ENCODE peak calls at places on chromosomes 13 and 19, in nine cellular contexts. Z is HCT116, S is GM23338, F is PC-9, W is HepG2, M is neuronal stem cell, V is neural progenitor cell, J is mammary epithelial cell, O is endothelial cell of umbilical vein. N is an unnamed sample.

GRCh38 chr13:27919934-27920676 is at the start of gene PDX1:
- DNase-seq in Z (no peak), S (peak), F (no peak), W (no peak), M (peak), V (peak), J (peak), O (no peak), N (peak)

GRCh38 chr13:106814389-106814903 is 246.5 kb upstream of the ARGLU1 start:
- DNase-seq in Z (no peak), S (no peak), F (no peak), W (no peak), M (no peak), V (no peak), J (no peak), O (no peak), N (no peak)

GRCh38 chr13:19665427-19665859 is 32.0 kb downstream of the MPHOSPH8 start:
- DNase-seq in Z (no peak), S (peak), F (no peak), W (no peak), M (no peak), V (no peak), J (no peak), O (no peak), N (no peak)

GRCh38 chr19:3275068-3275582 is 50.7 kb downstream of the CELF5 start:
- DNase-seq in Z (peak), S (peak), F (no peak), W (peak), M (peak), V (peak), J (no peak), O (no peak), N (no peak)

GRCh38 chr13:107678075-107678689 is 537.2 kb downstream of the LIG4 start:
- DNase-seq in Z (no peak), S (peak), F (no peak), W (no peak), M (no peak), V (peak), J (no peak), O (no peak), N (no peak)

GRCh38 chr19:33509774-33510173 is 11.8 kb downstream of the PEPD start:
- DNase-seq in Z (no peak), S (no peak), F (peak), W (no peak), M (no peak), V (no peak), J (no peak), O (no peak), N (peak)

GRCh38 chr13:114063545-114064515 is 68.6 kb downstream of the RASA3 start:
- DNase-seq in Z (no peak), S (no peak), F (no peak), W (no peak), M (no peak), V (peak), J (peak), O (no peak), N (no peak)

GRCh38 chr19:8129061-8129460 is 20.3 kb downstream of the FBN3 start:
- DNase-seq in Z (no peak), S (no peak), F (no peak), W (no peak), M (no peak), V (no peak), J (no peak), O (no peak), N (no peak)

GRCh38 chr13:63307239-63307638 is 1891.6 kb upstream of the PCDH20 start:
- DNase-seq in Z (no peak), S (no peak), F (no peak), W (no peak), M (no peak), V (no peak), J (no peak), O (peak), N (no peak)

GRCh38 chr19:44741841-44742352 is 6.6 kb upstream of the BCL3 start:
- DNase-seq in Z (peak), S (no peak), F (peak), W (peak), M (no peak), V (peak), J (peak), O (peak), N (peak)

GRCh38 chr13:59247166-59247565 is 916.6 kb downstream of the DIAPH3 start:
- DNase-seq in Z (no peak), S (no peak), F (no peak), W (no peak), M (no peak), V (no peak), J (no peak), O (peak), N (no peak)

GRCh38 chr19:39829702-39830275 is 4.2 kb downstream of the DYRK1B start:
- DNase-seq in Z (no peak), S (no peak), F (no peak), W (no peak), M (no peak), V (no peak), J (no peak), O (no peak), N (no peak)

GRCh38 chr13:39616087-39616694 is 13.2 kb upstream of the LHFPL6 start:
- DNase-seq in Z (peak), S (peak), F (no peak), W (peak), M (peak), V (peak), J (peak), O (peak), N (peak)

GRCh38 chr19:12773571-12773970 is 1.8 kb downstream of the HOOK2 start:
- DNase-seq in Z (no peak), S (no peak), F (peak), W (no peak), M (no peak), V (no peak), J (peak), O (no peak), N (no peak)

GRCh38 chr13:102846261-102847015 is 606 bp downstream of the ERCC5 start:
- DNase-seq in Z (peak), S (peak), F (peak), W (peak), M (no peak), V (peak), J (peak), O (peak), N (peak)

GRCh38 chr13:95509521-95510315 is 42.8 kb upstream of the CLDN10 start:
- DNase-seq in Z (no peak), S (no peak), F (peak), W (no peak), M (no peak), V (no peak), J (peak), O (no peak), N (no peak)

GRCh38 chr19:41218249-41218614 is 791 bp upstream of the AXL start:
- DNase-seq in Z (no peak), S (no peak), F (no peak), W (no peak), M (no peak), V (no peak), J (no peak), O (no peak), N (no peak)
- H3K4me2 ChIP-seq in Z (peak), S (peak), F (peak), W (peak), M (peak), V (peak), J (peak), O (no peak), N (peak)

GRCh38 chr13:48162182-48162581 is 67.3 kb upstream of the MED4 start:
- DNase-seq in Z (no peak), S (no peak), F (no peak), W (no peak), M (no peak), V (no peak), J (no peak), O (no peak), N (no peak)
- H2AFZ ChIP-seq in Z (no peak), S (no peak), F (no peak), W (no peak), M (no peak), V (no peak), J (no peak), O (no peak), N (no peak)

GRCh38 chr13:44068169-44068568 is 188.5 kb downstream of the LACC1 start:
- DNase-seq in Z (no peak), S (no peak), F (no peak), W (no peak), M (no peak), V (no peak), J (peak), O (no peak), N (peak)
- H3K4me2 ChIP-seq in Z (peak), S (no peak), F (peak), W (no peak), M (no peak), V (no peak), J (peak), O (no peak), N (no peak)

DNA sequence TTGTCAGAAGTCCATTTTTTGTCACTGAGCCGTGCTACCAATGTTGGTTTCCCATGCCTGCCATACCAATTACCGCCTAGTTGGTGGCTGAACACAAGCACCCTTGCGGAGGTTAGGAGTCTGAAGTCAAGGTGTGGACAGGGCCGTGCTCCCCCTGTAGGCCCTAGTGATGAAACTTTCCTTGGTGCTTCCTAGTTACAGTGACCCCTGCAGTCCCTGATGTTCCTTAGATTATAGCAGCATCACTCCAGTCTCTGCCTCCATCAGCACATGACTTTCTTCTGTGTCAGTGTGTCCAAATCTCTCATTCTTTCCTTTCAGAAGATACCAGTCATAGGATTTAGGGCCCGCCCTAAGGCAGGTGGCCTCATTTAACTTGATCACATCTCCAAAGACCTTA is 99.0 kb downstream of the MYO16 start:
- DNase-seq in Z (peak), S (peak), F (no peak), W (peak), M (no peak), V (peak), J (no peak), O (no peak), N (no peak)
- H2AFZ ChIP-seq in Z (peak), S (no peak), F (no peak), W (no peak), M (no peak), V (no peak), J (no peak), O (no peak), N (no peak)

DNA sequence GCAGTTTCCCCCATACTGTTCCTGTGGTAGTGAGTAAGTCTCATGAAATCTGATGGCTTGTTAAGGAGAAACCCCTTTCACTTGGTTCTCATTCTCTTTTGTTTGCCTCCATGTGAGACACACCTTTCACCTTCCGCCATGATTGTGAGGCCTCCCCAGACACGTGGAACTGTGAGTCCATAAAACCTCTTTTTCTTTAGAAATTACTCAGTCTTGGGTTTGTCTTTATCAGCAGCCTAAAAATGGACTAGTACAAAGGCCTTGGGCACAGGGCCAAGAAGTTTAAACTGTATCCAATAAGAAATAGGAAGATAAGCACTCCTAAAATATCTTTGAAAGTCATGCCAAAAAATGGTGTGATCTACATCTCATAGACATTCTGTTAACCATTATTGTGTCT is 176.9 kb downstream of the TBC1D4 start:
- DNase-seq in Z (no peak), S (no peak), F (no peak), W (no peak), M (no peak), V (no peak), J (no peak), O (peak), N (no peak)
- H3K4me2 ChIP-seq in Z (no peak), S (no peak), F (no peak), W (no peak), M (no peak), V (no peak), J (no peak), O (no peak), N (no peak)

GRCh38 chr19:17406039-17406886 is 833 bp upstream of the BST2 start:
- DNase-seq in Z (no peak), S (no peak), F (no peak), W (no peak), M (no peak), V (no peak), J (peak), O (peak), N (no peak)
- H2AFZ ChIP-seq in Z (no peak), S (no peak), F (no peak), W (no peak), M (no peak), V (no peak), J (peak), O (peak), N (no peak)

N was measured in trophoblast cell.